ENCODE peak calls at places on chromosomes 12 and 14, in eight cellular contexts. U is esophagus muscularis mucosa, D is uterus, E is dorsolateral prefrontal cortex, O is PC-3, I is osteocyte, Y is tibial nerve, V is brain microvascular endothelial cell. H is an unnamed sample.

GRCh38 chr14:61934385-61934784 is 172.2 kb downstream of the SNAPC1 start:
- DNase-seq in U (no peak), D (no peak), E (no peak), O (peak; percentile 98), I (no peak), Y (no peak), V (peak; percentile 94), H (no peak)

GRCh38 chr12:44046732-44047417 is 211.0 kb downstream of the TMEM117 start:
- DNase-seq in U (no peak), D (no peak), E (no peak), O (no peak), I (no peak), Y (no peak), V (no peak), H (no peak)

GRCh38 chr12:46667547-46667946 is 158.2 kb downstream of the SLC38A4 start:
- DNase-seq in U (no peak), D (no peak), E (no peak), O (peak; percentile 59), I (no peak), Y (no peak), V (no peak), H (no peak)

GRCh38 chr12:30622509-30622908 is 73.2 kb downstream of the IPO8 start:
- DNase-seq in U (no peak), D (no peak), E (no peak), O (peak; percentile 48), I (no peak), Y (no peak), V (peak; percentile 45), H (no peak)

GRCh38 chr12:90280564-90281058 is 572.0 kb upstream of the ATP2B1 start:
- DNase-seq in U (no peak), D (no peak), E (no peak), O (no peak), I (no peak), Y (no peak), V (peak; percentile 78), H (no peak)

GRCh38 chr12:46965137-46965536 is 114.3 kb upstream of the PCED1B start:
- DNase-seq in U (no peak), D (no peak), E (no peak), O (no peak), I (no peak), Y (no peak), V (no peak), H (no peak)

GRCh38 chr12:30877110-30877875 is 49.3 kb upstream of the TSPAN11 start:
- DNase-seq in U (peak; percentile 72), D (no peak), E (no peak), O (no peak), I (no peak), Y (no peak), V (no peak), H (no peak)

GRCh38 chr14:72599579-72600470 is 294.1 kb downstream of the DPF3 start:
- DNase-seq in U (no peak), D (no peak), E (no peak), O (no peak), I (no peak), Y (no peak), V (no peak), H (no peak)

GRCh38 chr14:66624319-66624937 is 116.5 kb downstream of the GPHN start:
- DNase-seq in U (no peak), D (no peak), E (peak; percentile 57), O (peak; percentile 77), I (no peak), Y (peak; percentile 35), V (peak; percentile 81), H (peak; percentile 25)

GRCh38 chr14:70804556-70805162 is 4.7 kb downstream of the MAP3K9 start:
- DNase-seq in U (no peak), D (no peak), E (no peak), O (peak; percentile 30), I (no peak), Y (no peak), V (no peak), H (no peak)

GRCh38 chr14:56660677-56661389 is 81.2 kb downstream of the TMEM260 start:
- DNase-seq in U (no peak), D (no peak), E (no peak), O (no peak), I (no peak), Y (no peak), V (no peak), H (no peak)

GRCh38 chr14:71438684-71439083 is 493.5 kb upstream of the RGS6 start:
- DNase-seq in U (no peak), D (no peak), E (peak; percentile 47), O (peak; percentile 9), I (no peak), Y (no peak), V (no peak), H (no peak)

GRCh38 chr14:68908860-68909259 is 70.2 kb downstream of the ACTN1 start:
- DNase-seq in U (no peak), D (no peak), E (no peak), O (no peak), I (no peak), Y (no peak), V (no peak), H (no peak)

GRCh38 chr12:47752552-47752951 is 6.1 kb downstream of the RAPGEF3 start:
- DNase-seq in U (no peak), D (no peak), E (no peak), O (peak; percentile 85), I (no peak), Y (no peak), V (no peak), H (no peak)

GRCh38 chr12:76571256-76571655 is 11.7 kb upstream of the OSBPL8 start:
- DNase-seq in U (no peak), D (no peak), E (no peak), O (no peak), I (no peak), Y (no peak), V (no peak), H (no peak)

GRCh38 chr14:73264080-73264895 is 27.0 kb downstream of the PAPLN start:
- DNase-seq in U (no peak), D (no peak), E (no peak), O (no peak), I (no peak), Y (no peak), V (no peak), H (no peak)

GRCh38 chr14:36207500-36207899 is 31.0 kb upstream of the PTCSC3 start:
- DNase-seq in U (no peak), D (no peak), E (no peak), O (peak; percentile 51), I (no peak), Y (no peak), V (no peak), H (no peak)

GRCh38 chr12:107339932-107340331 is 246.6 kb upstream of the CRY1 start:
- DNase-seq in U (no peak), D (no peak), E (no peak), O (no peak), I (no peak), Y (no peak), V (no peak), H (no peak)

GRCh38 chr12:29650371-29650770 is 133.4 kb downstream of the TMTC1 start:
- DNase-seq in U (no peak), D (no peak), E (no peak), O (no peak), I (no peak), Y (no peak), V (no peak), H (no peak)

GRCh38 chr14:103562385-103563088 is at the start of the genes BAG5 and COA8:
- DNase-seq in U (no peak), D (peak; percentile 85), E (peak; percentile 91), O (peak; percentile 79), I (peak; percentile 93), Y (peak; percentile 65), V (peak; percentile 56), H (peak; percentile 95)

GRCh38 chr14:103558071-103558882 is 4.2 kb downstream of the BAG5 start:
- DNase-seq in U (no peak), D (peak; percentile 65), E (no peak), O (peak; percentile 80), I (no peak), Y (no peak), V (no peak), H (no peak)

GRCh38 chr14:103563089-103563620 is 395 bp downstream of the COA8 start:
- DNase-seq in U (no peak), D (no peak), E (no peak), O (peak; percentile 60), I (no peak), Y (no peak), V (no peak), H (no peak)

GRCh38 chr14:103562135-103562384 is 397 bp downstream of the BAG5 start:
- DNase-seq in U (no peak), D (no peak), E (no peak), O (peak; percentile 20), I (no peak), Y (no peak), V (no peak), H (no peak)

GRCh38 chr14:103561381-103562134 is 899 bp downstream of the BAG5 start:
- DNase-seq in U (no peak), D (peak; percentile 49), E (no peak), O (peak; percentile 74), I (no peak), Y (no peak), V (peak; percentile 48), H (no peak)
- TF ChIP-seq CTCF in U (no peak), D (no peak), E (no peak), O (no peak), I (no peak), Y (no peak), V (no peak), H (no peak)

DNA sequence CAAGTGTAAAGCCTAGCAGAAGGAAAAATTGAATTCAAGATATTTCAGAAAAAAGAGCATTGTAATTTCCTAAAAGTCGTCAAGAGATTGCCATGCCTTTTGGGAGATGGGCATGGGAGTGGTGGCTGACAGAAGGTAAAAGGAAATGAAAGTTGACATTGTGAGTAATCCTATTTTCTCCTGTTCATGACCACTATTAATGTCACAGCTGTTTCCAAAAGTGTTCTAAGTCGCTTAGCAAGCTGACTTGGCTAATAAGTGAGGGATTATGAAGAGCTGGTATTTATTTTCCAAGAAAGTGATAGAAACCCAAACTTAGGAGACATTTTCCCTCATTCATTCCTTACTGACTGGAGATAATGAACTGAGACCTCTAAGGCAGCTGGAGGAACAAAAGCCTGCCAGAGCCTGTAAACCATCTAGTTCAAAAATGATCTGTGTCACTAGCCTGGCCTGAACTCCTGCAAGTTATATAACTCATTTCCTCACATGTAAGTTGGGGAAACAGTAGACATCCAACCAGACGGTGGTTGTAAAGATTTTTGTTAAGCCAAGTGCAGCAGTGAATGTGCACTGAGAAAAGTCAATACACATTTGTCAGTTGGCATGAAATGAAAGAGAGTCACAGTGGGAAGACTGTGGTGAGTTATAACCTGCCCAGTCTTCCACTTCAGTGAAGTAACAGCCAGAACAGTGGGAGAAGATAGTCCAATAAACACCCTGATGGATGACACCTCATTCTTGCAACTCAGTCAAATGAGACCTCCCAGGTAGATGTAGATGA is 75.8 kb downstream of the DIO2 start:
- DNase-seq in U (no peak), D (no peak), E (no peak), O (peak; percentile 77), I (no peak), Y (no peak), V (no peak), H (no peak)
- TF ChIP-seq CTCF in U (no peak), D (no peak), E (no peak), O (no peak), I (no peak), Y (no peak), V (no peak), H (no peak)

GRCh38 chr12:26298785-26299621 is 103.6 kb downstream of the SSPN start:
- DNase-seq in U (no peak), D (no peak), E (no peak), O (peak; percentile 95), I (no peak), Y (no peak), V (peak; percentile 73), H (no peak)
- TF ChIP-seq CTCF in U (no peak), D (no peak), E (no peak), O (peak; percentile 71), I (peak; percentile 53), Y (no peak), V (peak; percentile 58), H (no peak)

GRCh38 chr12:116141110-116141832 is 136.2 kb downstream of the MED13L start:
- DNase-seq in U (no peak), D (no peak), E (no peak), O (peak; percentile 41), I (no peak), Y (no peak), V (no peak), H (no peak)
- TF ChIP-seq CTCF in U (no peak), D (no peak), E (peak; percentile 37), O (peak; percentile 66), I (peak; percentile 51), Y (peak; percentile 20), V (peak; percentile 6), H (peak; percentile 49)